ENCODE peak calls at places on chromosomes 13 and 19, in nine cellular contexts. Y is sigmoid colon, X is K562, R is esophagus muscularis mucosa, E is transverse colon, M is H1, H is GM12878, B is HepG2, O is suprapubic skin. J is an unnamed sample.

GRCh38 chr19:46426506-46427162 is 2.1 kb downstream of the PNMA8C start:
- DNase-seq in Y (peak), X (peak), R (no peak), E (peak), M (no peak), H (no peak), B (peak), O (no peak), J (peak)

GRCh38 chr13:93762703-93763102 is 536.1 kb downstream of the GPC6 start:
- DNase-seq in Y (no peak), X (no peak), R (no peak), E (no peak), M (no peak), H (no peak), B (no peak), O (no peak), J (no peak)

GRCh38 chr19:4064551-4065260 is 2.0 kb downstream of the ZBTB7A start:
- DNase-seq in Y (peak), X (peak), R (no peak), E (peak), M (no peak), H (no peak), B (no peak), O (peak), J (peak)

GRCh38 chr13:85970727-85971126 is 171.5 kb upstream of the SLITRK6 start:
- DNase-seq in Y (no peak), X (no peak), R (no peak), E (no peak), M (no peak), H (no peak), B (no peak), O (no peak), J (no peak)

GRCh38 chr13:73618275-73618865 is 515.8 kb downstream of the KLF12 start:
- DNase-seq in Y (no peak), X (no peak), R (no peak), E (peak), M (no peak), H (no peak), B (peak), O (no peak), J (peak)

GRCh38 chr13:112592181-112592580 is 4.2 kb upstream of the TUBGCP3 start:
- DNase-seq in Y (no peak), X (no peak), R (no peak), E (peak), M (no peak), H (no peak), B (no peak), O (no peak), J (no peak)

GRCh38 chr13:79585033-79585432 is 104.1 kb downstream of the NDFIP2 start:
- DNase-seq in Y (no peak), X (no peak), R (no peak), E (no peak), M (no peak), H (no peak), B (no peak), O (no peak), J (no peak)

GRCh38 chr19:57709616-57710015 is 612 bp upstream of the ZNF154 start:
- DNase-seq in Y (no peak), X (no peak), R (no peak), E (no peak), M (no peak), H (no peak), B (no peak), O (no peak), J (no peak)

GRCh38 chr13:111911754-111912452 is 155.0 kb upstream of the SOX1 start:
- DNase-seq in Y (peak), X (no peak), R (peak), E (no peak), M (no peak), H (no peak), B (no peak), O (no peak), J (no peak)

GRCh38 chr13:72555601-72556000 is 171.8 kb downstream of the MZT1 start:
- DNase-seq in Y (no peak), X (no peak), R (no peak), E (no peak), M (no peak), H (no peak), B (no peak), O (no peak), J (no peak)

GRCh38 chr19:43519436-43520088 is 7.4 kb downstream of the ETHE1 start:
- DNase-seq in Y (peak), X (peak), R (no peak), E (peak), M (peak), H (peak), B (peak), O (no peak), J (peak)

GRCh38 chr13:111337206-111337605 is 16.8 kb downstream of the TEX29 start:
- DNase-seq in Y (peak), X (no peak), R (no peak), E (no peak), M (no peak), H (no peak), B (no peak), O (no peak), J (no peak)

GRCh38 chr13:51277943-51278342 is 55.7 kb downstream of the FAM124A start:
- DNase-seq in Y (peak), X (no peak), R (no peak), E (no peak), M (no peak), H (no peak), B (no peak), O (no peak), J (no peak)

GRCh38 chr13:44271915-44272341 is 101.7 kb upstream of the SERP2 start:
- DNase-seq in Y (peak), X (no peak), R (no peak), E (no peak), M (no peak), H (no peak), B (no peak), O (peak), J (no peak)

GRCh38 chr13:34172048-34172447 is 354.1 kb downstream of the RFC3 start:
- DNase-seq in Y (no peak), X (no peak), R (no peak), E (no peak), M (no peak), H (no peak), B (no peak), O (no peak), J (no peak)

GRCh38 chr19:13303381-13304129 is 153.3 kb downstream of the IER2 start:
- DNase-seq in Y (no peak), X (no peak), R (no peak), E (no peak), M (no peak), H (no peak), B (no peak), O (no peak), J (no peak)

GRCh38 chr13:40170982-40171381 is 495.5 kb downstream of the FOXO1 start:
- DNase-seq in Y (no peak), X (no peak), R (no peak), E (no peak), M (no peak), H (no peak), B (no peak), O (no peak), J (no peak)

GRCh38 chr13:43698743-43699142 is 88.0 kb downstream of the ENOX1 start:
- DNase-seq in Y (no peak), X (no peak), R (no peak), E (no peak), M (no peak), H (no peak), B (no peak), O (no peak), J (no peak)

GRCh38 chr13:44362394-44363040 is 11.1 kb upstream of the SERP2 start:
- DNase-seq in Y (no peak), X (no peak), R (no peak), E (no peak), M (no peak), H (no peak), B (no peak), O (no peak), J (no peak)

GRCh38 chr13:114063545-114064515 is 68.6 kb downstream of the RASA3 start:
- DNase-seq in Y (peak), X (peak), R (peak), E (peak), M (no peak), H (no peak), B (no peak), O (peak), J (peak)

GRCh38 chr19:14081797-14082674 is 3.5 kb downstream of the C19orf67 start:
- DNase-seq in Y (peak), X (no peak), R (no peak), E (peak), M (no peak), H (no peak), B (no peak), O (no peak), J (peak)

GRCh38 chr19:34308381-34309367 is 54.3 kb downstream of the GARRE1 start:
- DNase-seq in Y (peak), X (no peak), R (no peak), E (no peak), M (no peak), H (no peak), B (no peak), O (no peak), J (no peak)
- TF ChIP-seq EP300 in Y (no peak), X (no peak), R (no peak), E (no peak), M (no peak), H (peak), B (no peak), O (no peak), J (no peak)

GRCh38 chr19:16111909-16112752 is 442 bp downstream of the RAB8A start:
- DNase-seq in Y (peak), X (no peak), R (no peak), E (peak), M (no peak), H (no peak), B (no peak), O (no peak), J (no peak)
- TF ChIP-seq POLR2A in Y (peak), X (peak), R (no peak), E (peak), M (no peak), H (peak), B (peak), O (no peak), J (no peak)

GRCh38 chr13:104256701-104257100 is 1190.5 kb upstream of the SLC10A2 start:
- DNase-seq in Y (no peak), X (no peak), R (no peak), E (no peak), M (no peak), H (no peak), B (no peak), O (no peak), J (no peak)

GRCh38 chr13:104253063-104253680 is 1187.0 kb upstream of the SLC10A2 start:
- DNase-seq in Y (no peak), X (no peak), R (no peak), E (no peak), M (no peak), H (no peak), B (no peak), O (no peak), J (no peak)
- TF ChIP-seq POLR2AphosphoS5 in Y (no peak), X (no peak), R (no peak), E (no peak), M (no peak), H (no peak), B (no peak), O (no peak), J (no peak)

DNA sequence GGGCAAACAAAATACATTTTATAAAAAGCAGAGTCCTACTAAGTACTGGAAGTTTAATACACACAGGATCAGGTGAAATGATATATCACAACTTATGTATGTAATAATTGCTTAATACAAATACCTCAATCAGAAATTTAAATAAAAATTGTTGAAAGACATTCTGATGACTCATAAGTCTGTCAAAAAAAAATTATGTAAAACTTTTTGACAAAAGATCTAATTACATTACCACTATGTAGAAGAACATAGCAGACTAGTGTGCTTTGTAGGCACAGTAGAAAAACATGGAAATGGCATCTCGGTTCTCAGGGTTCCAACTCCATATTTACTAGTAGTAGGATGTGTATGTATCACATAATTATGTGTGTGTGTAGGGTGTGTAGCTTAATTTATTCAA is 156.2 kb downstream of the DNAJC3 start:
- DNase-seq in Y (no peak), X (no peak), R (no peak), E (no peak), M (no peak), H (no peak), B (no peak), O (no peak), J (no peak)
- TF ChIP-seq EP300 in Y (no peak), X (no peak), R (no peak), E (no peak), M (no peak), H (no peak), B (no peak), O (no peak), J (no peak)

DNA sequence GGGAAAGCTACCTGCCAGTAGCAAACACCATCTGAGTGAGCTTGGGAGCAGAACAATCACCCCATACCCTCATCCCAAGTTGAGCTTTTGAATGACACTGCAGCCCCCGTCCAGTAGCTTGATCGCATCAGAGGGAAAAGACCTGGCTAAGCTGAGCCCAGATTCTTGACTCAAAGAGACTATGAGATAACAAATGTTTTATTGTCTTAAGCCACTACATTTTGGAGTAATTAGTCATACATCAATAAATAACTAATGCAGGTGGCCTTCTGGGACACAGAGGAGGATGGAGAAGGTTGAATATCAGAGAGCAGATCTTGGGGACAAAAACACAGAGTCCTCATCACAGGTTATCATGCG is 24.6 kb upstream of the IGSF23 start:
- DNase-seq in Y (no peak), X (no peak), R (no peak), E (no peak), M (no peak), H (no peak), B (no peak), O (no peak), J (no peak)
- TF ChIP-seq POLR2A in Y (no peak), X (no peak), R (no peak), E (no peak), M (no peak), H (no peak), B (no peak), O (no peak), J (no peak)

GRCh38 chr19:47729468-47729798 is 15.9 kb upstream of the NOP53 start:
- DNase-seq in Y (peak), X (peak), R (no peak), E (peak), M (no peak), H (no peak), B (no peak), O (peak), J (peak)

GRCh38 chr19:47730910-47731309 is 14.4 kb upstream of the NOP53 start:
- DNase-seq in Y (no peak), X (no peak), R (no peak), E (no peak), M (no peak), H (no peak), B (no peak), O (no peak), J (no peak)

GRCh38 chr19:47726467-47726866 is 13.2 kb downstream of the EHD2 start:
- DNase-seq in Y (no peak), X (no peak), R (no peak), E (no peak), M (no peak), H (no peak), B (no peak), O (no peak), J (no peak)

GRCh38 chr19:47730521-47730889 is 14.8 kb upstream of the NOP53 start:
- DNase-seq in Y (no peak), X (no peak), R (no peak), E (no peak), M (no peak), H (no peak), B (no peak), O (no peak), J (no peak)

DNA sequence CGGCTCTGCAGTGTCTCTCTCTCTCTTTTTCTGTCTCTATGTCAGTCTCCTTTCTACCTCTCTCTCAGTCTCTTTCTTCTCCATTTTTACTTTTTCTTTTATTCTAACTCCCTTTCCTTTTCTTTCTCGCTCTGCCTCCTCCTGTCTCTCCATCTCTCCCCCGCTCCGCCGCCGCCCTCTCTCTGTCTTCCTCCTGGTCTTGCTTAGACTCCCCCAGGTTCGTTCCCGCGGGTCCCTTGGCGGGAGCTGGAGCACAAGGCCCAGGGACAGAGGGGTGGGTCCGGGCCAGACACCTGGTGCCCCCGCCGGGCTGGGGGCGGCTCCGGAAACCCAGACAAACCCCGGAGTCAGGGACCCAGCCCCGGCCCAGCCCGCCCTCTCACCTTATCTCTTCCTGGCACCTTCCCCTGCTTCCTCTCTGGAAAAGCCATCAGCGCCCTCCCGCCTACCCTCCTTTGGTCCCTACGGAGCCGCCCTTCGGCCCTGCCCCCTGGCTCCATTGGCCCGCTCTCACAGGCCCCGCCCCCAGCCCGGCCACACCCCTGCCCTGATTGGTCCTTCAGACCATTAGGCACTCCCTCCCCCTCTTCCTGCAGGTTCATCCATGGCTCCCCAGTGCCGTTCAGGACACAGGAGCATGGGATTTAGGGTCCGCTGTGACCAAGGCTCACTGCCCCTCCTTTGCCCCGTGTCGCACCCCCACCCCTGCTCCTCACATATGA is 15.4 kb upstream of the NOP53 start:
- DNase-seq in Y (peak), X (peak), R (no peak), E (peak), M (no peak), H (no peak), B (peak), O (peak), J (peak)
- TF ChIP-seq POLR2AphosphoS5 in Y (peak), X (peak), R (peak), E (no peak), M (no peak), H (no peak), B (no peak), O (no peak), J (peak)

DNA sequence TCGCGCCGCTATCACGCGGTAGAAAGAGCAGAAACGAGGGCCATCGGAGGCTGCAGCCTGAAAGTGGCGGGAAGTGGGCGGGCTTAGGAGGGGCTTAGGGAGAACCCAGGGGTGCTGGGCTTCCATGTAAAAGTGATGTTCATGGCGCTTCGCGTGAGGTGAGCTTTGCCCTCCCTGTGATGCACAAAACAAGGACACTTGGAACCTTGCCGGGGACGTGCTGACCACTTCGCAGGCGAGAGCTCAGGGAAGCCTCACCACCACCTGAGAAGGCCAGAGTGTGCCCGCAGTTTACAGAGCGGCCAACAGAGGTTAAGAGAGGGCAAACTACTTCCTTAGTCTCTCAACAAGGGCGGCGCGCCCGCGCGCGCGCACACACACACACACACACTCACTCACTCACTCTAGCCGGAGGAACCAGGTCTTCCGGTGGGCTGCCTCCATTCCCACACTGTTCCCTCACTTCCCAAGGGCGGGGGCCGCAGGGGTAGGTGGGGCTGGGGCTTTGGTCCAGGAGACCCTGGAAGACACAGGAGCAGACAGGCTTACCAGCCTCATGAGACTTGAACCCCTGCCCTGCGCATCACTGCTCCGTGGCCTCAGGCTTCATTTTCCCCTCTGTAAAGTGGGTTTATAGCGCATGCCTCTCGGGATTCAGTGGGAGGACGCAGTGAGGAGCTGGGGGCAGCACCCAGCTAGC is 716 bp downstream of the GAPDHS start:
- DNase-seq in Y (no peak), X (no peak), R (no peak), E (peak), M (no peak), H (no peak), B (peak), O (no peak), J (peak)
- TF ChIP-seq EP300 in Y (no peak), X (no peak), R (no peak), E (no peak), M (no peak), H (no peak), B (no peak), O (no peak), J (no peak)

GRCh38 chr13:45464687-45465453 is at the start of gene COG3:
- DNase-seq in Y (peak), X (peak), R (peak), E (peak), M (peak), H (peak), B (peak), O (peak), J (peak)
- TF ChIP-seq POLR2A in Y (peak), X (peak), R (peak), E (peak), M (peak), H (peak), B (peak), O (peak), J (no peak)